ENCODE peak calls at places on chromosome 1, in seven cellular contexts. One of them, this sample, is unnamed.

GRCh38 chr1:231272880-231273279 is 31.9 kb downstream of the GNPAT start:
- DNase-seq in cardiac fibroblast: peak
- DNase-seq in Daoy: no peak
- DNase-seq in amniotic stem cell: no peak
- DNase-seq in RWPE1: no peak
- DNase-seq in iris pigment epithelial cell: peak
- DNase-seq in germinal center: no peak
- DNase-seq in this sample: peak

GRCh38 chr1:41102208-41102607 is 80.7 kb upstream of the SLFNL1 start:
- DNase-seq in cardiac fibroblast: peak
- DNase-seq in Daoy: peak
- DNase-seq in amniotic stem cell: peak
- DNase-seq in RWPE1: peak
- DNase-seq in iris pigment epithelial cell: peak
- DNase-seq in germinal center: no peak
- DNase-seq in this sample: peak

GRCh38 chr1:18820791-18821641 is 38.4 kb downstream of the TAS1R2 start:
- DNase-seq in cardiac fibroblast: peak
- DNase-seq in Daoy: peak
- DNase-seq in amniotic stem cell: peak
- DNase-seq in RWPE1: peak
- DNase-seq in iris pigment epithelial cell: peak
- DNase-seq in germinal center: peak
- DNase-seq in this sample: peak

GRCh38 chr1:212368073-212368484 is 46.6 kb downstream of the PACC1 start:
- DNase-seq in cardiac fibroblast: peak
- DNase-seq in Daoy: peak
- DNase-seq in amniotic stem cell: peak
- DNase-seq in RWPE1: peak
- DNase-seq in iris pigment epithelial cell: peak
- DNase-seq in germinal center: peak
- DNase-seq in this sample: peak

GRCh38 chr1:156975084-156975483 is 54.7 kb downstream of the LRRC71 start:
- DNase-seq in cardiac fibroblast: no peak
- DNase-seq in Daoy: no peak
- DNase-seq in amniotic stem cell: no peak
- DNase-seq in RWPE1: no peak
- DNase-seq in iris pigment epithelial cell: no peak
- DNase-seq in germinal center: no peak
- DNase-seq in this sample: no peak

GRCh38 chr1:204104331-204105222 is 31.7 kb downstream of the SOX13 start:
- DNase-seq in cardiac fibroblast: no peak
- DNase-seq in Daoy: peak
- DNase-seq in amniotic stem cell: no peak
- DNase-seq in RWPE1: peak
- DNase-seq in iris pigment epithelial cell: peak
- DNase-seq in germinal center: no peak
- DNase-seq in this sample: peak

GRCh38 chr1:59593798-59594790 is 220.7 kb upstream of the HOOK1 start:
- DNase-seq in cardiac fibroblast: no peak
- DNase-seq in Daoy: no peak
- DNase-seq in amniotic stem cell: no peak
- DNase-seq in RWPE1: no peak
- DNase-seq in iris pigment epithelial cell: no peak
- DNase-seq in germinal center: no peak
- DNase-seq in this sample: peak

GRCh38 chr1:174788981-174789380 is 210.8 kb upstream of the CACYBP start:
- DNase-seq in cardiac fibroblast: peak
- DNase-seq in Daoy: peak
- DNase-seq in amniotic stem cell: peak
- DNase-seq in RWPE1: peak
- DNase-seq in iris pigment epithelial cell: peak
- DNase-seq in germinal center: no peak
- DNase-seq in this sample: peak

GRCh38 chr1:200512191-200512590 is 102.4 kb upstream of the ZNF281 start:
- DNase-seq in cardiac fibroblast: peak
- DNase-seq in Daoy: peak
- DNase-seq in amniotic stem cell: peak
- DNase-seq in RWPE1: peak
- DNase-seq in iris pigment epithelial cell: peak
- DNase-seq in germinal center: no peak
- DNase-seq in this sample: peak

GRCh38 chr1:109918077-109918606 is 7.5 kb downstream of the CSF1 start:
- DNase-seq in cardiac fibroblast: no peak
- DNase-seq in Daoy: no peak
- DNase-seq in amniotic stem cell: no peak
- DNase-seq in RWPE1: no peak
- DNase-seq in iris pigment epithelial cell: peak
- DNase-seq in germinal center: no peak
- DNase-seq in this sample: no peak

GRCh38 chr1:41382531-41383090 is 21.4 kb downstream of the FOXO6 start:
- DNase-seq in cardiac fibroblast: no peak
- DNase-seq in Daoy: peak
- DNase-seq in amniotic stem cell: no peak
- DNase-seq in RWPE1: peak
- DNase-seq in iris pigment epithelial cell: peak
- DNase-seq in germinal center: no peak
- DNase-seq in this sample: peak

GRCh38 chr1:16110456-16110855 is 37.0 kb upstream of the FAM131C start:
- DNase-seq in cardiac fibroblast: no peak
- DNase-seq in Daoy: no peak
- DNase-seq in amniotic stem cell: no peak
- DNase-seq in RWPE1: no peak
- DNase-seq in iris pigment epithelial cell: no peak
- DNase-seq in germinal center: no peak
- DNase-seq in this sample: no peak

GRCh38 chr1:21537511-21537931 is 28.3 kb downstream of the ALPL start:
- DNase-seq in cardiac fibroblast: no peak
- DNase-seq in Daoy: no peak
- DNase-seq in amniotic stem cell: no peak
- DNase-seq in RWPE1: no peak
- DNase-seq in iris pigment epithelial cell: no peak
- DNase-seq in germinal center: no peak
- DNase-seq in this sample: peak

GRCh38 chr1:245378352-245379144 is 223.8 kb downstream of the KIF26B start:
- DNase-seq in cardiac fibroblast: no peak
- DNase-seq in Daoy: peak
- DNase-seq in amniotic stem cell: no peak
- DNase-seq in RWPE1: no peak
- DNase-seq in iris pigment epithelial cell: no peak
- DNase-seq in germinal center: no peak
- DNase-seq in this sample: peak

GRCh38 chr1:161886589-161886988 is 120.5 kb downstream of the ATF6 start:
- DNase-seq in cardiac fibroblast: no peak
- DNase-seq in Daoy: no peak
- DNase-seq in amniotic stem cell: no peak
- DNase-seq in RWPE1: no peak
- DNase-seq in iris pigment epithelial cell: no peak
- DNase-seq in germinal center: no peak
- DNase-seq in this sample: no peak

GRCh38 chr1:64236584-64236983 is 33.2 kb downstream of the UBE2U start:
- DNase-seq in cardiac fibroblast: no peak
- DNase-seq in Daoy: no peak
- DNase-seq in amniotic stem cell: no peak
- DNase-seq in RWPE1: no peak
- DNase-seq in iris pigment epithelial cell: no peak
- DNase-seq in germinal center: no peak
- DNase-seq in this sample: no peak

GRCh38 chr1:180911640-180912161 is 996 bp upstream of the KIAA1614 start:
- DNase-seq in cardiac fibroblast: peak
- DNase-seq in Daoy: no peak
- DNase-seq in amniotic stem cell: no peak
- DNase-seq in RWPE1: no peak
- DNase-seq in iris pigment epithelial cell: peak
- DNase-seq in germinal center: no peak
- DNase-seq in this sample: peak

GRCh38 chr1:17250601-17251000 is 1.7 kb downstream of the PADI3 start:
- DNase-seq in cardiac fibroblast: no peak
- DNase-seq in Daoy: peak
- DNase-seq in amniotic stem cell: no peak
- DNase-seq in RWPE1: peak
- DNase-seq in iris pigment epithelial cell: no peak
- DNase-seq in germinal center: no peak
- DNase-seq in this sample: peak

GRCh38 chr1:220526294-220526693 is 1.6 kb upstream of the MARK1 start:
- DNase-seq in cardiac fibroblast: no peak
- DNase-seq in Daoy: no peak
- DNase-seq in amniotic stem cell: no peak
- DNase-seq in RWPE1: no peak
- DNase-seq in iris pigment epithelial cell: no peak
- DNase-seq in germinal center: peak
- DNase-seq in this sample: no peak

GRCh38 chr1:184698001-184698400 is 56.7 kb downstream of the EDEM3 start:
- DNase-seq in cardiac fibroblast: peak
- DNase-seq in Daoy: no peak
- DNase-seq in amniotic stem cell: no peak
- DNase-seq in RWPE1: no peak
- DNase-seq in iris pigment epithelial cell: peak
- DNase-seq in germinal center: no peak
- DNase-seq in this sample: no peak

GRCh38 chr1:205003358-205004145 is 39.5 kb upstream of the CNTN2 start:
- DNase-seq in cardiac fibroblast: no peak
- DNase-seq in Daoy: no peak
- DNase-seq in amniotic stem cell: no peak
- DNase-seq in RWPE1: no peak
- DNase-seq in iris pigment epithelial cell: no peak
- DNase-seq in germinal center: no peak
- DNase-seq in this sample: no peak

GRCh38 chr1:211895126-211895759 is 64.7 kb upstream of the LPGAT1 start:
- DNase-seq in cardiac fibroblast: no peak
- DNase-seq in Daoy: no peak
- DNase-seq in amniotic stem cell: no peak
- DNase-seq in RWPE1: no peak
- DNase-seq in iris pigment epithelial cell: no peak
- DNase-seq in germinal center: no peak
- DNase-seq in this sample: no peak

GRCh38 chr1:203631946-203632345 is 5.3 kb downstream of the ATP2B4 start:
- DNase-seq in cardiac fibroblast: no peak
- DNase-seq in Daoy: no peak
- DNase-seq in amniotic stem cell: no peak
- DNase-seq in RWPE1: no peak
- DNase-seq in iris pigment epithelial cell: no peak
- DNase-seq in germinal center: no peak
- DNase-seq in this sample: no peak

GRCh38 chr1:15994590-15995351 is 9.3 kb upstream of the SRARP start:
- DNase-seq in cardiac fibroblast: peak
- DNase-seq in Daoy: peak
- DNase-seq in amniotic stem cell: peak
- DNase-seq in RWPE1: peak
- DNase-seq in iris pigment epithelial cell: peak
- DNase-seq in germinal center: no peak
- DNase-seq in this sample: peak

This sample was measured in kidney tubule cell.